ENCODE peak calls at places on chromosome 1, in ten cellular contexts. X, I, A, K, S, O, L, W, M and H are unnamed samples.

GRCh38 chr1:226373376-226373775 is 34.5 kb downstream of the PARP1 start:
- DNase-seq in M (no peak), K (no peak), I (no peak), A (peak; percentile 36), L (no peak), S (no peak), W (no peak), O (no peak), X (no peak), H (no peak)

GRCh38 chr1:15959847-15960446 is 16.0 kb downstream of the ZBTB17 start:
- DNase-seq in K (no peak), L (no peak), I (peak; percentile 47), W (no peak), A (no peak), S (no peak), M (no peak), O (no peak), X (no peak), H (no peak)

GRCh38 chr1:2824999-2825398 is 23.5 kb upstream of the TTC34 start:
- DNase-seq in M (no peak), X (no peak), K (no peak), L (no peak), S (no peak), A (no peak), W (no peak), I (no peak), O (no peak), H (no peak)

GRCh38 chr1:58933599-58933926 is 149.7 kb upstream of the JUN start:
- DNase-seq in S (no peak), W (no peak), I (no peak), K (no peak), A (no peak), M (no peak), O (no peak), L (no peak), X (no peak), H (no peak)

GRCh38 chr1:154972517-154973343 is 1.8 kb upstream of the CKS1B start:
- DNase-seq in M (no peak), L (no peak), I (no peak), S (no peak), W (no peak), A (peak; percentile 96), K (peak; percentile 85), X (no peak), O (peak; percentile 47), H (peak; percentile 46)

GRCh38 chr1:7554343-7555270 is 216.5 kb upstream of the VAMP3 start:
- DNase-seq in X (no peak), L (no peak), M (no peak), W (no peak), O (no peak), K (no peak), S (no peak), A (no peak), I (no peak), H (no peak)

GRCh38 chr1:112074711-112075110 is 85.2 kb upstream of the KCND3 start:
- DNase-seq in K (no peak), W (no peak), L (no peak), A (no peak), X (no peak), I (no peak), M (no peak), O (no peak), S (no peak), H (no peak)

GRCh38 chr1:203239906-203240305 is 10.4 kb upstream of the CHIT1 start:
- DNase-seq in X (no peak), A (no peak), O (no peak), L (no peak), K (no peak), S (no peak), M (no peak), I (no peak), W (no peak), H (no peak)

GRCh38 chr1:159924791-159925712 is at the start of gene TAGLN2:
- DNase-seq in K (peak; percentile 96), A (peak; percentile 94), X (peak; percentile 94), S (peak; percentile 73), O (peak; percentile 83), M (peak; percentile 86), I (peak; percentile 91), L (peak; percentile 87), W (peak; percentile 73), H (peak; percentile 71)